ENCODE peak calls at places on chromosomes 13 and 19, in ten cellular contexts. C is endothelial cell of umbilical vein, H is IMR-90, F is ovary, K is heart left ventricle, J is esophagus squamous epithelium, G is H54, I is transverse colon, Q is Peyer's patch, Z is prostate gland. O is an unnamed sample.

GRCh38 chr13:98401936-98402335 is 175.0 kb downstream of the STK24 start:
- DNase-seq in C (no peak), H (no peak), F (no peak), K (no peak), J (no peak), G (no peak), I (no peak), Q (no peak), Z (no peak), O (no peak)

GRCh38 chr13:77506874-77507273 is 28.6 kb upstream of the SCEL start:
- DNase-seq in C (peak), H (no peak), F (no peak), K (no peak), J (no peak), G (no peak), I (no peak), Q (no peak), Z (no peak), O (no peak)

GRCh38 chr13:60453490-60453889 is 56.5 kb downstream of the TDRD3 start:
- DNase-seq in C (no peak), H (peak), F (no peak), K (no peak), J (no peak), G (no peak), I (no peak), Q (no peak), Z (no peak), O (no peak)

GRCh38 chr19:13959141-13959961 is 7.0 kb downstream of the DCAF15 start:
- DNase-seq in C (no peak), H (no peak), F (no peak), K (no peak), J (no peak), G (no peak), I (no peak), Q (no peak), Z (no peak), O (no peak)

GRCh38 chr13:99677388-99677951 is 176.2 kb downstream of the TM9SF2 start:
- DNase-seq in C (no peak), H (no peak), F (no peak), K (no peak), J (no peak), G (no peak), I (no peak), Q (no peak), Z (no peak), O (no peak)

GRCh38 chr19:45186509-45187334 is 8.1 kb downstream of the BLOC1S3 start:
- DNase-seq in C (no peak), H (peak), F (no peak), K (no peak), J (no peak), G (no peak), I (no peak), Q (no peak), Z (no peak), O (no peak)

GRCh38 chr13:100473087-100473486 is 115.5 kb downstream of the GGACT start:
- DNase-seq in C (no peak), H (no peak), F (no peak), K (no peak), J (no peak), G (no peak), I (no peak), Q (no peak), Z (no peak), O (no peak)

GRCh38 chr13:23160241-23161175 is 20.3 kb upstream of the SGCG start:
- DNase-seq in C (no peak), H (no peak), F (no peak), K (no peak), J (no peak), G (no peak), I (no peak), Q (no peak), Z (no peak), O (peak)

GRCh38 chr13:45207319-45207718 is 6.5 kb upstream of the KCTD4 start:
- DNase-seq in C (no peak), H (no peak), F (no peak), K (no peak), J (no peak), G (no peak), I (no peak), Q (no peak), Z (no peak), O (no peak)

GRCh38 chr13:33577037-33577436 is 240.9 kb upstream of the RFC3 start:
- DNase-seq in C (no peak), H (peak), F (no peak), K (no peak), J (no peak), G (no peak), I (no peak), Q (no peak), Z (no peak), O (no peak)

GRCh38 chr19:40523322-40524047 is 53.2 kb upstream of the SHKBP1 start:
- DNase-seq in C (peak), H (peak), F (no peak), K (no peak), J (no peak), G (peak), I (peak), Q (peak), Z (no peak), O (peak)

GRCh38 chr13:36872621-36873020 is 47.4 kb downstream of the SMAD9 start:
- DNase-seq in C (no peak), H (no peak), F (no peak), K (no peak), J (no peak), G (no peak), I (peak), Q (no peak), Z (peak), O (no peak)

GRCh38 chr13:20826301-20826700 is 52.5 kb upstream of the EEF1AKMT1 start:
- DNase-seq in C (no peak), H (no peak), F (no peak), K (no peak), J (no peak), G (no peak), I (no peak), Q (no peak), Z (no peak), O (no peak)

GRCh38 chr13:100140441-100140840 is 51.5 kb downstream of the PCCA start:
- DNase-seq in C (no peak), H (peak), F (no peak), K (no peak), J (no peak), G (no peak), I (no peak), Q (no peak), Z (no peak), O (no peak)

GRCh38 chr13:29743229-29743786 is 107.1 kb downstream of the UBL3 start:
- DNase-seq in C (peak), H (peak), F (no peak), K (no peak), J (no peak), G (no peak), I (peak), Q (no peak), Z (no peak), O (no peak)

GRCh38 chr13:109156181-109156935 is 526.9 kb downstream of the MYO16 start:
- DNase-seq in C (peak), H (peak), F (no peak), K (no peak), J (no peak), G (peak), I (no peak), Q (no peak), Z (peak), O (no peak)

GRCh38 chr13:48782429-48782840 is 128.7 kb downstream of the CYSLTR2 start:
- DNase-seq in C (no peak), H (no peak), F (no peak), K (no peak), J (no peak), G (no peak), I (no peak), Q (no peak), Z (no peak), O (no peak)

GRCh38 chr13:95485045-95485517 is 67.4 kb upstream of the CLDN10 start:
- DNase-seq in C (peak), H (peak), F (no peak), K (no peak), J (no peak), G (peak), I (no peak), Q (no peak), Z (no peak), O (peak)

GRCh38 chr13:79480954-79481684 is at the start of gene NDFIP2:
- DNase-seq in C (peak), H (peak), F (peak), K (peak), J (peak), G (peak), I (peak), Q (peak), Z (peak), O (peak)
- TF ChIP-seq POLR2A in C (peak), H (peak), F (peak), K (no peak), J (peak), G (peak), I (peak), Q (peak), Z (peak), O (peak)

GRCh38 chr13:104645786-104646185 is 1579.6 kb upstream of the SLC10A2 start:
- DNase-seq in C (no peak), H (no peak), F (no peak), K (no peak), J (no peak), G (no peak), I (no peak), Q (no peak), Z (no peak), O (no peak)

GRCh38 chr13:104635879-104636278 is 1569.7 kb upstream of the SLC10A2 start:
- DNase-seq in C (no peak), H (no peak), F (no peak), K (no peak), J (no peak), G (no peak), I (no peak), Q (no peak), Z (no peak), O (no peak)

DNA sequence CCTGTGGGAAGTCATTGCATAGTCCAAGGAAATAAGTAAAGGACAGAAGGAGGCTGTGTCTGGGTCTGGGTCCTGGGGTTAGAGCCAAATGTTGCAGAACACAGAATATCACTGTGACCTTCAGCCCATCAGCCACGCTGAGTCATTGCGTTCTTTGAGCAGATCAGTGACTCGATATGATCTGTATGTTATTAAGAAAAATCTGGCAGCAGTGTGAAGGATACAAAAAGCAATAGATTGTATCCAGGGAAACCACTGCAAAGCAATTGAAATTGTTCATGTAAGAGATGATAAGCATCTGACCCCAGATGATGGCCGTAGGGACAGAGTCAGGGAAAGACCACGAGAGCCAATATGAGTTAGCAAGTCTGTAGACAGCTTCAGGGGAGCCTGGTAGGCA is 1575.1 kb upstream of the SLC10A2 start:
- DNase-seq in C (peak), H (peak), F (no peak), K (no peak), J (no peak), G (no peak), I (no peak), Q (no peak), Z (no peak), O (no peak)
- TF ChIP-seq POLR2A in C (no peak), H (no peak), F (no peak), K (no peak), J (no peak), G (no peak), I (no peak), Q (no peak), Z (no peak), O (no peak)

GRCh38 chr19:28028881-28029280 is 1184.1 kb downstream of the UQCRFS1 start:
- DNase-seq in C (no peak), H (no peak), F (no peak), K (no peak), J (no peak), G (no peak), I (no peak), Q (no peak), Z (no peak), O (no peak)

GRCh38 chr19:28023064-28023463 is 1189.9 kb downstream of the UQCRFS1 start:
- DNase-seq in C (no peak), H (no peak), F (no peak), K (no peak), J (no peak), G (no peak), I (no peak), Q (no peak), Z (no peak), O (no peak)

GRCh38 chr19:28024920-28025319 is 1188.0 kb downstream of the UQCRFS1 start:
- DNase-seq in C (no peak), H (no peak), F (no peak), K (no peak), J (no peak), G (no peak), I (no peak), Q (no peak), Z (no peak), O (no peak)

GRCh38 chr19:28027116-28027515 is 1185.8 kb downstream of the UQCRFS1 start:
- DNase-seq in C (no peak), H (no peak), F (no peak), K (no peak), J (no peak), G (no peak), I (no peak), Q (no peak), Z (no peak), O (no peak)

GRCh38 chr19:28026636-28027035 is 1186.3 kb downstream of the UQCRFS1 start:
- DNase-seq in C (no peak), H (no peak), F (no peak), K (no peak), J (no peak), G (no peak), I (no peak), Q (no peak), Z (no peak), O (no peak)
- TF ChIP-seq POLR2A in C (no peak), H (no peak), F (no peak), K (no peak), J (no peak), G (no peak), I (no peak), Q (no peak), Z (no peak), O (no peak)

DNA sequence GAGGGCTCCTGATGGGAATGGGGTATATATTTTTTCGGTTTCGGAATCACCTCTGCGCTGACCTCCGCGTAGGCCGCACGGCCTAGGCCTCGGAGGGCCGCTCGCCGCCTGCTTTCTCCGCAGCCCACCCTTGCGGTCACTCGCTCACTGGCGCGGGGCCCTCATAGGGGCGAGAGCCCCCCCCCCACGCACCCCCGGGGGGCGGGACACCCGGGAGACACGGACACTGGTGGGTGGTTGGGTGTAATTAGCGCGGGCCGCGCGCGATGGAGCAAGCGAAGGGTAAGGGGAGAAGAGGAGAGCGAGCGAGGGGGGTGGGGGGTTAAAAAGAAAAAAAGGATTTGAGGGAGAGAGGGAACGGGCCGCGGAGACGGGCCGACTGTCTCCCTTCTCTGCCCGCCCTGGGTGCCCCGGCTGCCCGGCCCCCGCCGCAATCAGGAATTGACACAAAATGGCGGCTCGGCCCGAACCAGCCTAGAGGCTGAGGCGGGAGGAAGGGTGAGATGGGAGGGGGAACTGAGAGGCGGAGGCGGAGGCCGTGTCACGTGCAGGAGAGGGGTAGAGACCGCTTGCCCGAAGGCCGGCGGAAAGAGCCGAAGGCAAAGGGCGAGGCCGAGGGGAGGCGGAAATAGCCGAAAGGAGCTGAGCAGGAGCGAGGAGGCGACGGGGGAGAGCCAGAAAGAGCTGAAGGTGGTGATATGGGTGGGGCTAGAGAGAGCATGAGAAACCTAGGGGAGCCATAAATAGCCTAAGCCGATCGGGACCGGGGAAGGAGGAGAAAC is 721 bp downstream of the ZC3H4 start:
- DNase-seq in C (peak), H (peak), F (peak), K (peak), J (peak), G (peak), I (peak), Q (peak), Z (peak), O (peak)
- TF ChIP-seq POLR2A in C (no peak), H (peak), F (peak), K (no peak), J (peak), G (peak), I (peak), Q (peak), Z (peak), O (no peak)

GRCh38 chr19:42311612-42312160 is 1.4 kb upstream of the TMEM145 start:
- DNase-seq in C (no peak), H (no peak), F (no peak), K (no peak), J (no peak), G (peak), I (no peak), Q (no peak), Z (no peak), O (peak)

GRCh38 chr19:42313096-42313839 is at the start of gene TMEM145:
- DNase-seq in C (peak), H (peak), F (peak), K (no peak), J (no peak), G (peak), I (peak), Q (peak), Z (peak), O (peak)

GRCh38 chr19:42315024-42315423 is 1.9 kb downstream of the TMEM145 start:
- DNase-seq in C (no peak), H (no peak), F (no peak), K (no peak), J (no peak), G (no peak), I (no peak), Q (no peak), Z (no peak), O (no peak)

GRCh38 chr19:42312370-42312769 is 739 bp upstream of the TMEM145 start:
- DNase-seq in C (no peak), H (no peak), F (no peak), K (no peak), J (no peak), G (no peak), I (no peak), Q (no peak), Z (no peak), O (no peak)

DNA sequence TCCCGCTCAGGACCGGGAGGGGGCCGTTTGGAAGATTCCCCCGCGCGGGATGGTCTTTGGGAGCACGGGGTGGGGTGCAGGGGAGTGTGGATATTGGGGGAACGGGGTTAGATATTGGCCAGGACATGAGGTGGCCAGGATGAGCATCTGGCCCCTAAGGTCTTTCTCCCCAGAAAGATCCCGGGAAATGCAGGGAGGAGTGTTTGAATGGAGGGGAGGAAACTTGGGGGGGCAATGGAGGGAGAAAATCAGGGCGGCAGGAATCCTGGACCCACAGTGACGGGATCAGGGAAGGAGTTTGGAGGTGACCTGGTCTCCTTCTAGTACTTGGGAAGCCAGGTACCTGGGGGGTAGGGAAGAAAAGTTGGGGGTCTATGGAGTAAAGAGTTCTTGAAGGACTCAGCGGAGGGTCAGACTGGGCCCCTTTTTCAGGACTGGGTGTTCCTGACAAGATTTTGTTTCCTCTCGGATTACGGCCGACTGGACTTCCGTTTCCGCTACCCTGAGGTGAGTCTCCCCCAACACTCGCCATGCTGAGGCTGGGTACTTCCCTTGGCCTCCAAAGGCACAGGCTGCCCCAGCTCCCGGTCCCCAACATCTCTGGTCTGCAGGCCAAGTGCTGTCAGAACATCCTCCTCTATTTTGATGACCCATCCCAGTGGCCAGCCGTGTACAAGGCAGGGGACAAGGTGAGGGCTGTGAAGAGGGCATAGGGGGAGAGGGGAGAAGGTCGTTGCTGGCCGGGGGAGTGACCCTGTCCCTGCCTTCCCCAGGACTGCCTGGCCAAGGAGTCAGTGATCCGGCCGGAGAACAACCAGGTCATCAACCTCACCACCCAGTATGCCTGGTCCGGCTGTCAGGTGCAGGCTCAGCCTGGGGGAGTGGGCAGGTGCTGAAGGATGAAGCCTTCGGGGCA is 989 bp downstream of the TMEM145 start:
- DNase-seq in C (no peak), H (no peak), F (no peak), K (no peak), J (no peak), G (no peak), I (no peak), Q (no peak), Z (no peak), O (no peak)
- TF ChIP-seq POLR2A in C (no peak), H (no peak), F (no peak), K (no peak), J (no peak), G (no peak), I (no peak), Q (no peak), Z (no peak), O (no peak)

GRCh38 chr19:7918615-7919421 is 1.3 kb upstream of the SNAPC2 start:
- DNase-seq in C (no peak), H (no peak), F (peak), K (no peak), J (no peak), G (no peak), I (no peak), Q (no peak), Z (no peak), O (no peak)
- TF ChIP-seq POLR2A in C (no peak), H (no peak), F (no peak), K (no peak), J (no peak), G (no peak), I (peak), Q (peak), Z (no peak), O (no peak)

GRCh38 chr19:38624822-38625221 is 5.8 kb downstream of the EIF3K start:
- DNase-seq in C (no peak), H (no peak), F (no peak), K (no peak), J (no peak), G (no peak), I (no peak), Q (no peak), Z (no peak), O (no peak)
- TF ChIP-seq POLR2A in C (no peak), H (no peak), F (no peak), K (no peak), J (no peak), G (no peak), I (no peak), Q (no peak), Z (no peak), O (no peak)

O was measured in erythroblast.